ENCODE peak calls at places on chromosomes 6 and 20, in six cellular contexts. F, R, T, A, X and W are unnamed samples.

GRCh38 chr6:166412156-166412910 is 29.6 kb upstream of the MPC1 start:
- DNase-seq in T (no peak), A (no peak), X (no peak), R (no peak), F (no peak), W (no peak)

GRCh38 chr20:3213226-3213625 is 3.9 kb downstream of the ITPA start:
- DNase-seq in T (no peak), F (no peak), A (no peak), X (no peak), R (no peak), W (no peak)

GRCh38 chr6:118500130-118501015 is 47.7 kb upstream of the PLN start:
- DNase-seq in R (no peak), X (no peak), A (no peak), F (peak), T (no peak), W (no peak)

GRCh38 chr20:32649697-32650471 is 23.9 kb downstream of the C20orf203 start:
- DNase-seq in R (no peak), A (no peak), T (no peak), F (no peak), X (no peak), W (no peak)

GRCh38 chr6:34695729-34696188 is 808 bp downstream of the ILRUN start:
- DNase-seq in F (no peak), T (no peak), X (no peak), R (no peak), A (no peak), W (no peak)

GRCh38 chr6:3881722-3882421 is 32.7 kb downstream of the FAM50B start:
- DNase-seq in R (no peak), F (no peak), X (no peak), T (no peak), A (no peak), W (no peak)

GRCh38 chr6:169864148-169865030 is 113.0 kb downstream of the ERMARD start:
- DNase-seq in A (no peak), F (no peak), X (no peak), T (no peak), R (no peak), W (no peak)

GRCh38 chr20:64230461-64231145 is 24.9 kb upstream of the PCMTD2 start:
- DNase-seq in A (no peak), X (no peak), R (no peak), F (no peak), T (no peak), W (no peak)

GRCh38 chr6:6793388-6794250 is 205.1 kb downstream of the LY86 start:
- DNase-seq in T (no peak), R (no peak), F (no peak), X (no peak), A (no peak), W (no peak)

GRCh38 chr6:8084586-8084985 is 17.8 kb downstream of the EEF1E1 start:
- DNase-seq in T (no peak), X (peak), A (no peak), F (peak), R (peak), W (no peak)

GRCh38 chr6:46051962-46052361 is 36.3 kb upstream of the CLIC5 start:
- DNase-seq in F (peak), T (no peak), A (no peak), R (peak), X (peak), W (no peak)

GRCh38 chr20:38222231-38222922 is 38.2 kb downstream of the KIAA1755 start:
- DNase-seq in X (peak), A (peak), F (peak), T (no peak), R (peak), W (no peak)

GRCh38 chr6:169701218-169701952 is 444 bp downstream of the WDR27 start:
- DNase-seq in A (no peak), F (no peak), T (no peak), X (no peak), R (no peak), W (no peak)

GRCh38 chr6:149236584-149236983 is 80.9 kb upstream of the TAB2 start:
- DNase-seq in F (no peak), A (peak), R (peak), X (peak), T (no peak), W (no peak)

GRCh38 chr6:157898169-157898568 is 75.1 kb downstream of the SNX9 start:
- DNase-seq in A (no peak), F (no peak), X (no peak), R (no peak), T (no peak), W (no peak)

GRCh38 chr20:64189530-64189966 is 25.3 kb downstream of the MYT1 start:
- DNase-seq in R (no peak), A (no peak), T (no peak), X (no peak), F (no peak), W (no peak)

GRCh38 chr6:164085552-164086325 is 671.2 kb downstream of the QKI start:
- DNase-seq in F (peak), R (peak), X (peak), A (peak), T (no peak), W (no peak)

GRCh38 chr6:161584051-161584450 is 310.2 kb upstream of the AGPAT4 start:
- DNase-seq in F (no peak), T (no peak), R (peak), X (peak), A (no peak), W (no peak)

GRCh38 chr6:158911746-158912158 is 88.2 kb downstream of the RSPH3 start:
- DNase-seq in R (no peak), F (no peak), T (no peak), X (no peak), A (no peak), W (no peak)

GRCh38 chr20:54477556-54477955 is 2.2 kb downstream of the DOK5 start:
- DNase-seq in X (peak), R (no peak), F (peak), A (no peak), T (no peak), W (peak)

GRCh38 chr20:54475334-54476287 is at the start of gene DOK5:
- DNase-seq in X (peak), F (peak), A (no peak), T (no peak), R (peak), W (no peak)

GRCh38 chr20:54479138-54479906 is 3.9 kb downstream of the DOK5 start:
- DNase-seq in F (no peak), R (no peak), T (no peak), A (no peak), X (peak), W (no peak)

GRCh38 chr20:54476336-54476928 is 1.0 kb downstream of the DOK5 start:
- DNase-seq in F (no peak), X (no peak), A (no peak), R (no peak), T (no peak), W (no peak)

DNA sequence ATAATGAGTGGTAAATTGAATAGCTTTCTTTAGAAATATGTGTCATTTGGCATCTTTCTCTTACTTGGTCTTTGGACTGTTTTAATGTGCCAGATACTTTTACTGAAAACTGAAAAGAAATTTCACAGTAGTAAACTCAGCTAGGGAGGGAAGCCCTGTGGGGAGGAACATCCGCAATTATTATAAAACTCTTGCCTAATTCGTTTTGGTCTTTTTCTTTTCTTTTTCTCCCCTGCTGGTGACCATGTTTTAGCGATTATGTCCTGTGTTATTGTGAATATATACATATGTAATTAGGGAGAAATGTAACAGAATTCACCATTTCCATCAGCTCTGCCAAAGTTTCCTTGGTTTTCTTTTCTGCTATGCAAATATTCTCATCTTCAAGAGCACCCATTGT is 1.7 kb downstream of the DOK5 start:
- DNase-seq in R (no peak), X (no peak), A (no peak), F (no peak), T (no peak), W (peak)
- H3K4me3 ChIP-seq in R (peak), X (peak), A (no peak), F (peak), T (no peak), W (peak)

GRCh38 chr6:73180718-73181619 is 44.3 kb downstream of the KHDC1L start:
- DNase-seq in T (no peak), X (peak), R (peak), A (peak), F (peak), W (peak)
- H3K4me3 ChIP-seq in T (peak), X (peak), R (peak), A (peak), F (peak), W (peak)

DNA sequence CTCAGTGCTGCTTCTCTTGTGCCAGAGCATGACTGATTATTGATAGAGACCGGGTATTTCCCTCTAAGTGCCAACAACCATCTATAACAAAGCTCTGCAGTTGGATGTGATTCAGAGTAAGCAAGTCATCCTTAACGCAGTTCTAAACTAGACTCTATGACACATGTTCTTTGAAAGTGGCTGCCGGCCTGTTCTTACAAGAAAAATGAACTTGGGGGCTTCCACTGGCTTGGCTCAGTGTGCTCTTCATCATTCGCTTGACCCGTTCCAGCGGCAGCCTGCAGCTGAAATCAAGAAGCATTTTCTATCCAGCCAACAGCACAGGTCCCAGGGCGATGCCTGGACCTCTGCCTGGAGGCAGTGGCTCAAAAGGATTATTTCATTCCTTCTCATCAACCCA is 29.8 kb downstream of the GFOD1 start:
- DNase-seq in R (peak), T (no peak), X (peak), A (no peak), F (no peak), W (no peak)
- H3K4me3 ChIP-seq in R (no peak), T (no peak), X (no peak), A (no peak), F (no peak), W (no peak)

GRCh38 chr6:150600003-150600301 is 267 bp downstream of the PLEKHG1 start:
- DNase-seq in A (no peak), T (no peak), R (no peak), X (no peak), F (no peak), W (no peak)
- H3K4me3 ChIP-seq in A (peak), T (peak), R (peak), X (no peak), F (peak), W (peak)

GRCh38 chr20:61252601-61253263 is 671 bp downstream of the CDH4 start:
- DNase-seq in T (no peak), R (peak), F (peak), X (no peak), A (no peak), W (no peak)

GRCh38 chr20:61251529-61252393 is at the start of gene CDH4:
- DNase-seq in X (no peak), R (peak), A (no peak), F (no peak), T (no peak), W (no peak)

GRCh38 chr20:61254881-61255589 is 3.0 kb downstream of the CDH4 start:
- DNase-seq in X (peak), F (peak), A (no peak), R (peak), T (no peak), W (no peak)

GRCh38 chr20:61253640-61254511 is 1.8 kb downstream of the CDH4 start:
- DNase-seq in A (no peak), X (peak), F (no peak), R (peak), T (no peak), W (no peak)

DNA sequence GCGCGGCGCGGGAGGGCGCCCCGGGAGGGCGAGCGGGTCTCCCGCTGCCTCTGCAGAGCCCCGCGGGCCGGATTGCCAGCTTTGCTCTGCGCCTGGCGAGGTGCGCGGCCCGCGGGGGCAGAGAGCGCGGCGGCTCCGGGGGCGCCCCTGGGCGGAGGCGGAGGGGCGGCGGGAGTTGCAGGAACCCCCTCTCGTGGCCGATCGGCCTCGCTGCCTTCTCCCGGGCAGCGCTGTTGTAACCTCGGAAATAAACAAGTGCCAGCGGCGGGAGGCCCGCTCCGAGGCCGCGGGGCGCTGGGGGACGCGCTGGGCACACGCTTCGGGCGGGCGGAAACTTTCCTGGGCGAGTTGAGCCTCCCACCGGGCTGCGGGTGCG is 1.2 kb downstream of the CDH4 start:
- DNase-seq in R (peak), A (no peak), T (no peak), X (peak), F (peak), W (no peak)
- H3K4me3 ChIP-seq in R (peak), A (peak), T (peak), X (peak), F (peak), W (peak)

DNA sequence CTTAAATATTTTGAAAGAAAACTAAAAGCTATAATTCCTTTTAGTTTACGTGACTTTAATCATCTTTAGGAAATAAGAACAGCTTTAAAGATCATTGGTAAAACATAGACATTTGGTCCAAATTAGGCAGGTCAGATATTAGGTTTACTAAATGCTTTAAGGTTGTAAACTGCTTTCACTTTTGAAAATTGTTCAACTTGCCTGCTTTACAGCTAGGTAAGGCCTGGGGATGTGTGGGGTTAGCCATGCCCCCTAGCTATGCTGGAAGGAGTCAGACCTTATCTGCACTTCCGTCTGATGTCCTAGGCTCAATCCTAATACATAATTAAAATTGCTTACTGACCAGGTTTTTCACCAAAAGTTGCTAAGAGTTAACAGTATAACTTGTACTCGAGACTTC is 30.5 kb upstream of the TPD52L1 start:
- DNase-seq in R (no peak), T (no peak), X (no peak), F (no peak), A (no peak), W (no peak)
- H3K4me3 ChIP-seq in R (no peak), T (no peak), X (no peak), F (no peak), A (no peak), W (peak)